ENCODE peak calls at places on chromosomes 13 and 19, in ten cellular contexts. N is stimulated activated CD8-positive, alpha-beta memory T cell treated with anti-CD3 and anti-CD28 coated beads, Interleukin-4, amount 100 ng/mL, for 24 hours; D is NCI-H2171 treated with DMSO at 0.1 percent for 48 hours; G is endodermal cell; B is NCI-H510A; C is Karpas-422; V is kidney tubule cell; L is NB4; F is progenitor cell of endocrine pancreas; O is esophagus muscularis mucosa. K is an unnamed sample.

GRCh38 chr19:38841787-38842438 is 7.9 kb downstream of the HNRNPL start:
- DNase-seq in N (no peak), D (no peak), G (no peak), B (no peak), C (peak; percentile 38), V (no peak), L (no peak), F (no peak), O (no peak), K (no peak)

GRCh38 chr13:112702983-112703379 is 13.1 kb downstream of the ATP11A start:
- DNase-seq in N (no peak), D (peak; percentile 49), G (peak; percentile 48), B (no peak), C (no peak), V (no peak), L (peak; percentile 94), F (no peak), O (no peak), K (peak; percentile 77)

GRCh38 chr19:35153701-35154534 is 617 bp upstream of the FXYD5 start:
- DNase-seq in N (peak; percentile 67), D (peak; percentile 44), G (peak; percentile 88), B (no peak), C (peak; percentile 81), V (peak; percentile 53), L (peak; percentile 44), F (peak; percentile 41), O (no peak), K (peak; percentile 64)

GRCh38 chr13:101979825-101980224 is 422.0 kb downstream of the FGF14 start:
- DNase-seq in N (no peak), D (no peak), G (no peak), B (no peak), C (no peak), V (no peak), L (no peak), F (no peak), O (no peak), K (no peak)

GRCh38 chr13:33111414-33112110 is 95.3 kb downstream of the KL start:
- DNase-seq in N (no peak), D (no peak), G (no peak), B (no peak), C (no peak), V (no peak), L (no peak), F (no peak), O (no peak), K (no peak)

GRCh38 chr19:14337510-14337909 is 43.7 kb upstream of the ADGRE5 start:
- DNase-seq in N (peak; percentile 26), D (no peak), G (peak; percentile 91), B (no peak), C (peak; percentile 77), V (no peak), L (peak; percentile 39), F (no peak), O (no peak), K (peak; percentile 75)

GRCh38 chr13:106532111-106532929 is 3.1 kb downstream of the EFNB2 start:
- DNase-seq in N (no peak), D (no peak), G (peak; percentile 68), B (no peak), C (no peak), V (peak; percentile 36), L (no peak), F (no peak), O (no peak), K (no peak)

GRCh38 chr19:12974301-12975220 is 5.2 kb downstream of the DAND5 start:
- DNase-seq in N (no peak), D (peak; percentile 84), G (no peak), B (no peak), C (no peak), V (peak; percentile 53), L (no peak), F (no peak), O (no peak), K (no peak)

GRCh38 chr13:98889419-98890079 is 88.3 kb downstream of the DOCK9 start:
- DNase-seq in N (no peak), D (peak; percentile 8), G (no peak), B (no peak), C (no peak), V (peak; percentile 55), L (no peak), F (no peak), O (no peak), K (no peak)

GRCh38 chr13:86002921-86003488 is 203.8 kb upstream of the SLITRK6 start:
- DNase-seq in N (no peak), D (no peak), G (no peak), B (peak; percentile 77), C (no peak), V (peak; percentile 31), L (no peak), F (no peak), O (no peak), K (no peak)

GRCh38 chr19:42693760-42694350 is 46.4 kb downstream of the PSG3 start:
- DNase-seq in N (no peak), D (peak; percentile 8), G (peak; percentile 63), B (no peak), C (peak; percentile 70), V (peak; percentile 71), L (peak; percentile 24), F (no peak), O (no peak), K (peak; percentile 34)

GRCh38 chr13:59439776-59440428 is 723.8 kb downstream of the DIAPH3 start:
- DNase-seq in N (no peak), D (no peak), G (no peak), B (no peak), C (no peak), V (no peak), L (no peak), F (no peak), O (no peak), K (no peak)

GRCh38 chr13:100620792-100621191 is 32.2 kb upstream of the GGACT start:
- DNase-seq in N (no peak), D (no peak), G (no peak), B (no peak), C (no peak), V (no peak), L (no peak), F (no peak), O (no peak), K (no peak)

GRCh38 chr13:29835280-29836061 is 14.9 kb downstream of the UBL3 start:
- DNase-seq in N (no peak), D (no peak), G (peak; percentile 58), B (no peak), C (no peak), V (no peak), L (no peak), F (no peak), O (no peak), K (no peak)

GRCh38 chr19:42606660-42607351 is 12.1 kb upstream of the CEACAM8 start:
- DNase-seq in N (peak; percentile 26), D (peak; percentile 27), G (peak; percentile 92), B (no peak), C (peak; percentile 87), V (peak; percentile 66), L (peak; percentile 47), F (no peak), O (peak; percentile 87), K (peak; percentile 61)

GRCh38 chr13:76331948-76332712 is 554.1 kb downstream of the KCTD12 start:
- DNase-seq in N (no peak), D (peak; percentile 50), G (no peak), B (no peak), C (no peak), V (no peak), L (no peak), F (no peak), O (no peak), K (no peak)